ENCODE peak calls at places on chromosomes 6 and 20, in five cellular contexts. J, U, X, L and M are unnamed samples.
A peak's percentile ranks its signal among the peaks of the same experiment; 100 is the strongest.

GRCh38 chr20:23048283-23049200 is 930 bp downstream of the THBD start:
- DNase-seq in J (no peak), U (peak; percentile 64), X (no peak), L (no peak), M (no peak)

GRCh38 chr20:38196592-38196991 is 31.5 kb upstream of the TGM2 start:
- DNase-seq in J (no peak), U (no peak), X (no peak), L (no peak), M (no peak)

GRCh38 chr6:139236105-139236504 is 55.7 kb downstream of the TXLNB start:
- DNase-seq in J (no peak), U (no peak), X (no peak), L (no peak), M (no peak)

GRCh38 chr6:75430631-75431345 is 62.8 kb downstream of the FILIP1 start:
- DNase-seq in J (no peak), U (no peak), X (no peak), L (no peak), M (no peak)

GRCh38 chr6:149855040-149855654 is 9.0 kb downstream of the LRP11 start:
- DNase-seq in J (no peak), U (no peak), X (no peak), L (peak; percentile 78), M (no peak)

GRCh38 chr6:66896415-66896814 is 1189.4 kb upstream of the EYS start:
- DNase-seq in J (no peak), U (no peak), X (no peak), L (peak; percentile 5), M (no peak)

GRCh38 chr20:5078399-5078958 is 41.3 kb downstream of the PCNA start:
- DNase-seq in J (no peak), U (no peak), X (no peak), L (peak; percentile 60), M (peak; percentile 98)

GRCh38 chr20:2602046-2602735 is 50.2 kb upstream of the NOP56 start:
- DNase-seq in J (no peak), U (no peak), X (no peak), L (no peak), M (no peak)

GRCh38 chr6:31727717-31728671 is 1.1 kb downstream of the DDAH2 start:
- DNase-seq in J (no peak), U (no peak), X (no peak), L (no peak), M (peak; percentile 43)

GRCh38 chr6:25027221-25027916 is 91.6 kb upstream of the RIPOR2 start:
- DNase-seq in J (no peak), U (no peak), X (no peak), L (no peak), M (peak; percentile 60)

GRCh38 chr20:33352258-33353012 is 48.9 kb downstream of the CDK5RAP1 start:
- DNase-seq in J (no peak), U (no peak), X (no peak), L (no peak), M (no peak)

GRCh38 chr20:48789185-48789668 is 38.6 kb downstream of the PREX1 start:
- DNase-seq in J (no peak), U (no peak), X (no peak), L (no peak), M (no peak)

GRCh38 chr6:117351521-117351920 is 74.2 kb downstream of the ROS1 start:
- DNase-seq in J (no peak), U (no peak), X (no peak), L (no peak), M (no peak)

GRCh38 chr6:74199146-74199680 is 503.2 kb downstream of the CD109 start:
- DNase-seq in J (no peak), U (no peak), X (no peak), L (no peak), M (no peak)

DNA sequence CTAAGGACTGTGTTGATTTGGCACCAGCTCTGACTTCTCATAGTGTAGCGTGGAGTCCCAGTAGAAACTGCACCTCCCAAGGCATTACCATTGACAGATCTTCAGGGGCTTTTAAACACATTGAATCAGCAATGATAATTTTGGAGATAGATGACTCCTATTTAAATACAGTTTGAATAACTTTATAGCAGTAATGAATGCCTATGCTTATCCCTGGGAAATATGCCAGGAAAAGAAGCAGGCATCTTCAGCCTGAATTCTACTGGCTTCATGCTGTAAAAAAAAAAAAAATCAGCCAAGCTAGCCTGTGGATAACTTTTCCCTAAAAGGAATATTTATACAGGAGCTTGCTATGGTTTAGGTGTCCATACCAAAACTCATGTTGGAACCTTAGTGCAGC is 895.9 kb downstream of the EYS start:
- DNase-seq in J (no peak), U (no peak), X (no peak), L (no peak), M (no peak)
- TF ChIP-seq SUZ12 in J (no peak), U (no peak), X (no peak), L (no peak), M (no peak)

GRCh38 chr20:3784863-3785239 is 1.7 kb downstream of the CENPB start:
- DNase-seq in J (no peak), U (no peak), X (no peak), L (no peak), M (no peak)

GRCh38 chr20:3785240-3786125 is 1.1 kb downstream of the CENPB start:
- DNase-seq in J (no peak), U (no peak), X (no peak), L (no peak), M (no peak)

GRCh38 chr20:3786665-3787639 is at the start of gene CENPB:
- DNase-seq in J (peak; percentile 81), U (peak; percentile 91), X (no peak), L (peak; percentile 83), M (no peak)

GRCh38 chr20:3784226-3784853 is 2.2 kb downstream of the CENPB start:
- DNase-seq in J (no peak), U (no peak), X (no peak), L (no peak), M (no peak)

GRCh38 chr20:3786126-3786484 is 435 bp downstream of the CENPB start:
- DNase-seq in J (no peak), U (peak; percentile 35), X (no peak), L (no peak), M (no peak)
- TF ChIP-seq SUZ12 in J (no peak), U (no peak), X (no peak), L (no peak), M (no peak)

GRCh38 chr6:40852667-40853383 is 186.2 kb downstream of the UNC5CL start:
- DNase-seq in J (peak; percentile 23), U (peak; percentile 56), X (no peak), L (peak; percentile 26), M (no peak)
- TF ChIP-seq SUZ12 in J (no peak), U (no peak), X (no peak), L (no peak), M (no peak)

GRCh38 chr20:57793421-57793820 is 83.6 kb upstream of the PMEPA1 start:
- DNase-seq in J (no peak), U (no peak), X (no peak), L (no peak), M (no peak)

GRCh38 chr20:57792386-57793095 is 82.7 kb upstream of the PMEPA1 start:
- DNase-seq in J (no peak), U (no peak), X (no peak), L (no peak), M (no peak)

GRCh38 chr20:57795347-57795697 is 85.5 kb upstream of the PMEPA1 start:
- DNase-seq in J (no peak), U (no peak), X (no peak), L (peak; percentile 39), M (no peak)

GRCh38 chr20:57795977-57796560 is 86.3 kb upstream of the PMEPA1 start:
- DNase-seq in J (no peak), U (no peak), X (no peak), L (no peak), M (no peak)

GRCh38 chr20:57794600-57795346 is 85.0 kb upstream of the PMEPA1 start:
- DNase-seq in J (no peak), U (no peak), X (no peak), L (no peak), M (no peak)
- TF ChIP-seq SUZ12 in J (no peak), U (no peak), X (no peak), L (no peak), M (no peak)

DNA sequence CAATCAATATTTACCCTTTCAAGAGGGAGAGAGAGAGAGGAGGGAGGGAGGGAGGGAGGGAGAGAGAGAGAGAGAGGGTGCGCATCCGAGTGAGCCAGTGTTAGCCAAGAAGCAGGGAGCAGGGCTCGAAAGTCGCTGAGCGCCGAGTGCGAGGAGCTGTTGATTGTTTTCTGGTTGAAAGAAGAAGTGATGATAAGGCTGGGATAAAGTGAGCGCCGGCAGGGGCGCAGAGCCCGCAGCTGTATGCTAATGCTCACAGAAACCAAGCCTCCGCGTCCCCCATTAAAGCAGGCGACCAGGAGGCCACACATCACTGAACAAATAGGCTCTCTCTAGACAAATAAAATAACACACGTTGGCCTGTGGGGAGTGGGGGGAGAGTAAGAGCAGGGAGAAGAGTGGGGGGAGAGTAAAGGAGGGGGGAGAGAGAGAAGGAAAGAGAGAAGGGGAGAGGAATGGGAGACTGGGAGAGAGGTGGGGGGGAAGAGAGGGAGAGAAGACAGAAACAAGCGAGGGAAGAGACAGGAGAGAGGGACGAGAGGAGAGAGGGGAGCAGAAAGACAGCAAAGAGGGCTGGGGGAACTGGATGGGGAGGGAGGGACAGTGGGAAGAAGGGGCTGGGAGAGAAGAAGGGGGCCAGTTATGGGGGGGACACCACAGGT is 5.0 kb upstream of the INSM1 start:
- DNase-seq in J (no peak), U (no peak), X (no peak), L (no peak), M (no peak)
- TF ChIP-seq SUZ12 in J (no peak), U (no peak), X (no peak), L (no peak), M (no peak)

GRCh38 chr6:136051140-136051775 is 198.9 kb downstream of the MTFR2 start:
- DNase-seq in J (no peak), U (no peak), X (no peak), L (no peak), M (no peak)
- TF ChIP-seq SUZ12 in J (no peak), U (no peak), X (no peak), L (no peak), M (no peak)

GRCh38 chr20:50152394-50153152 is 950 bp downstream of the PEDS1 start:
- DNase-seq in J (no peak), U (no peak), X (no peak), L (no peak), M (no peak)

GRCh38 chr20:50149481-50150254 is 3.9 kb downstream of the PEDS1 start:
- DNase-seq in J (no peak), U (no peak), X (no peak), L (no peak), M (no peak)

GRCh38 chr20:50153500-50154377 is at the start of gene PEDS1:
- DNase-seq in J (peak; percentile 81), U (peak; percentile 96), X (no peak), L (peak; percentile 83), M (peak; percentile 45)

GRCh38 chr20:50151034-50151743 is 2.3 kb downstream of the PEDS1 start:
- DNase-seq in J (no peak), U (no peak), X (no peak), L (no peak), M (no peak)

GRCh38 chr20:50153153-50153499 is 397 bp downstream of the PEDS1 start:
- DNase-seq in J (no peak), U (no peak), X (no peak), L (no peak), M (no peak)
- TF ChIP-seq SUZ12 in J (no peak), U (no peak), X (no peak), L (no peak), M (no peak)